ENCODE peak calls at places on chromosomes 3 and 15, in seven cellular contexts. A is RCC 7860, U is ELR, Q is NCI-H1930, H is EL, O is upper lobe of right lung, W is frontal cortex. N is an unnamed sample.

GRCh38 chr3:185878920-185879319 is 54.1 kb upstream of the IGF2BP2 start:
- DNase-seq in A (peak), U (no peak), Q (no peak), H (no peak), O (no peak), W (no peak), N (no peak)

GRCh38 chr3:82423485-82423884 is 662.0 kb upstream of the GBE1 start:
- DNase-seq in A (no peak), U (no peak), Q (no peak), H (no peak), O (no peak), W (no peak), N (no peak)

GRCh38 chr3:48475188-48475587 is 28.7 kb downstream of the ATRIP start:
- DNase-seq in A (no peak), U (no peak), Q (no peak), H (no peak), O (no peak), W (no peak), N (peak)

GRCh38 chr15:95325763-95326688 is 1004.5 kb upstream of the NR2F2 start:
- DNase-seq in A (no peak), U (no peak), Q (no peak), H (no peak), O (no peak), W (no peak), N (no peak)

GRCh38 chr3:114758828-114759709 is 388.0 kb downstream of the ZBTB20 start:
- DNase-seq in A (no peak), U (peak), Q (no peak), H (peak), O (no peak), W (no peak), N (no peak)

GRCh38 chr3:23489338-23490158 is 286.4 kb downstream of the UBE2E2 start:
- DNase-seq in A (no peak), U (peak), Q (no peak), H (peak), O (no peak), W (no peak), N (no peak)

GRCh38 chr3:146536681-146537080 is 7.7 kb downstream of the PLSCR1 start:
- DNase-seq in A (peak), U (no peak), Q (no peak), H (no peak), O (no peak), W (no peak), N (peak)

GRCh38 chr3:19149388-19149787 is 1.1 kb downstream of the KCNH8 start:
- DNase-seq in A (no peak), U (peak), Q (no peak), H (no peak), O (no peak), W (no peak), N (peak)

GRCh38 chr3:32495609-32496008 is 7.0 kb downstream of the CMTM6 start:
- DNase-seq in A (no peak), U (no peak), Q (no peak), H (no peak), O (no peak), W (no peak), N (no peak)

GRCh38 chr15:35444557-35445204 is 101.3 kb downstream of the DPH6 start:
- DNase-seq in A (peak), U (peak), Q (peak), H (peak), O (no peak), W (peak), N (no peak)

GRCh38 chr15:33443699-33444098 is 132.9 kb downstream of the RYR3 start:
- DNase-seq in A (no peak), U (no peak), Q (no peak), H (no peak), O (no peak), W (no peak), N (no peak)

GRCh38 chr15:30036304-30036703 is 46.5 kb upstream of the GOLGA8J start:
- DNase-seq in A (no peak), U (no peak), Q (no peak), H (no peak), O (no peak), W (no peak), N (no peak)

GRCh38 chr3:107962946-107963345 is 127.9 kb downstream of the CD47 start:
- DNase-seq in A (peak), U (peak), Q (no peak), H (no peak), O (no peak), W (no peak), N (peak)

GRCh38 chr15:101121511-101122090 is 130.2 kb downstream of the CHSY1 start:
- DNase-seq in A (no peak), U (peak), Q (no peak), H (peak), O (peak), W (peak), N (peak)

GRCh38 chr3:43319364-43319763 is 33.0 kb downstream of the SNRK start:
- DNase-seq in A (no peak), U (no peak), Q (no peak), H (no peak), O (no peak), W (no peak), N (no peak)

GRCh38 chr3:72338942-72339749 is 509.1 kb downstream of the SHQ1 start:
- DNase-seq in A (peak), U (peak), Q (no peak), H (peak), O (no peak), W (peak), N (peak)

GRCh38 chr3:7144696-7145308 is 283.9 kb downstream of the GRM7 start:
- DNase-seq in A (no peak), U (no peak), Q (peak), H (no peak), O (no peak), W (no peak), N (peak)

GRCh38 chr3:5115506-5116162 is 6.5 kb upstream of the ARL8B start:
- DNase-seq in A (no peak), U (no peak), Q (no peak), H (peak), O (no peak), W (no peak), N (no peak)

GRCh38 chr3:97264180-97264579 is 449.8 kb downstream of the EPHA6 start:
- DNase-seq in A (no peak), U (no peak), Q (no peak), H (no peak), O (no peak), W (no peak), N (no peak)

GRCh38 chr3:165854696-165855095 is 17.5 kb upstream of the BCHE start:
- DNase-seq in A (peak), U (peak), Q (peak), H (no peak), O (no peak), W (no peak), N (no peak)

GRCh38 chr3:113441051-113441770 is at the start of gene CFAP44:
- DNase-seq in A (no peak), U (peak), Q (no peak), H (peak), O (peak), W (peak), N (peak)

GRCh38 chr3:80559701-80560100 is 791.9 kb upstream of the ROBO1 start:
- DNase-seq in A (no peak), U (no peak), Q (no peak), H (no peak), O (no peak), W (no peak), N (no peak)

GRCh38 chr3:31485206-31485605 is 47.5 kb upstream of the STT3B start:
- DNase-seq in A (no peak), U (no peak), Q (no peak), H (no peak), O (no peak), W (no peak), N (no peak)